ENCODE peak calls at places on chromosome 7, in ten cellular contexts. One of them, this sample, is unnamed.

GRCh38 chr7:32381024-32381601 is 109.1 kb downstream of the LSM5 start:
- DNase-seq in fibroblast of lung: no peak
- DNase-seq in endothelial cell of umbilical vein: no peak
- DNase-seq in ovary: no peak
- DNase-seq in SJSA1: no peak
- DNase-seq in CD8-positive, alpha-beta memory T cell: no peak
- DNase-seq in uterus: no peak
- DNase-seq in cardiac muscle cell: no peak
- DNase-seq in hepatocyte: no peak
- DNase-seq in ascending aorta: no peak
- DNase-seq in this sample: no peak

GRCh38 chr7:157710396-157710795 is 373.6 kb downstream of the DNAJB6 start:
- DNase-seq in endothelial cell of umbilical vein: no peak
- DNase-seq in uterus: no peak
- DNase-seq in hepatocyte: no peak
- DNase-seq in SJSA1: peak; percentile 13
- DNase-seq in ascending aorta: peak; percentile 27
- DNase-seq in CD8-positive, alpha-beta memory T cell: no peak
- DNase-seq in ovary: no peak
- DNase-seq in cardiac muscle cell: no peak
- DNase-seq in fibroblast of lung: no peak
- DNase-seq in this sample: no peak

GRCh38 chr7:105346593-105347322 is 42.0 kb downstream of the SRPK2 start:
- DNase-seq in cardiac muscle cell: no peak
- DNase-seq in CD8-positive, alpha-beta memory T cell: no peak
- DNase-seq in endothelial cell of umbilical vein: no peak
- DNase-seq in hepatocyte: no peak
- DNase-seq in uterus: no peak
- DNase-seq in fibroblast of lung: no peak
- DNase-seq in SJSA1: no peak
- DNase-seq in ascending aorta: no peak
- DNase-seq in ovary: no peak
- DNase-seq in this sample: no peak

GRCh38 chr7:356691-357462 is 66.9 kb downstream of the FOXL3 start:
- DNase-seq in uterus: no peak
- DNase-seq in endothelial cell of umbilical vein: no peak
- DNase-seq in CD8-positive, alpha-beta memory T cell: no peak
- DNase-seq in cardiac muscle cell: no peak
- DNase-seq in fibroblast of lung: no peak
- DNase-seq in ovary: no peak
- DNase-seq in SJSA1: no peak
- DNase-seq in hepatocyte: no peak
- DNase-seq in ascending aorta: no peak
- DNase-seq in this sample: no peak

GRCh38 chr7:2724453-2725177 is 36.6 kb downstream of the AMZ1 start:
- DNase-seq in hepatocyte: no peak
- DNase-seq in endothelial cell of umbilical vein: no peak
- DNase-seq in fibroblast of lung: no peak
- DNase-seq in ascending aorta: peak; percentile 59
- DNase-seq in CD8-positive, alpha-beta memory T cell: no peak
- DNase-seq in uterus: peak; percentile 4
- DNase-seq in cardiac muscle cell: no peak
- DNase-seq in ovary: peak; percentile 24
- DNase-seq in SJSA1: no peak
- DNase-seq in this sample: no peak

GRCh38 chr7:136857573-136857972 is 10.9 kb upstream of the CHRM2 start:
- DNase-seq in CD8-positive, alpha-beta memory T cell: no peak
- DNase-seq in fibroblast of lung: peak; percentile 47
- DNase-seq in endothelial cell of umbilical vein: peak; percentile 51
- DNase-seq in cardiac muscle cell: peak; percentile 67
- DNase-seq in SJSA1: no peak
- DNase-seq in ovary: no peak
- DNase-seq in ascending aorta: no peak
- DNase-seq in hepatocyte: peak; percentile 23
- DNase-seq in uterus: no peak
- DNase-seq in this sample: no peak

GRCh38 chr7:139192014-139192706 is 38.9 kb upstream of the UBN2 start:
- DNase-seq in endothelial cell of umbilical vein: no peak
- DNase-seq in hepatocyte: no peak
- DNase-seq in fibroblast of lung: no peak
- DNase-seq in uterus: no peak
- DNase-seq in cardiac muscle cell: no peak
- DNase-seq in SJSA1: no peak
- DNase-seq in ovary: no peak
- DNase-seq in ascending aorta: no peak
- DNase-seq in CD8-positive, alpha-beta memory T cell: no peak
- DNase-seq in this sample: no peak

GRCh38 chr7:122268101-122268500 is 36.4 kb downstream of the FEZF1 start:
- DNase-seq in cardiac muscle cell: peak; percentile 59
- DNase-seq in ascending aorta: no peak
- DNase-seq in CD8-positive, alpha-beta memory T cell: no peak
- DNase-seq in SJSA1: no peak
- DNase-seq in uterus: no peak
- DNase-seq in fibroblast of lung: no peak
- DNase-seq in endothelial cell of umbilical vein: no peak
- DNase-seq in hepatocyte: no peak
- DNase-seq in ovary: no peak
- DNase-seq in this sample: no peak

GRCh38 chr7:70313251-70313650 is 715.0 kb downstream of the AUTS2 start:
- DNase-seq in ovary: no peak
- DNase-seq in ascending aorta: no peak
- DNase-seq in CD8-positive, alpha-beta memory T cell: no peak
- DNase-seq in SJSA1: no peak
- DNase-seq in hepatocyte: no peak
- DNase-seq in cardiac muscle cell: no peak
- DNase-seq in fibroblast of lung: no peak
- DNase-seq in uterus: no peak
- DNase-seq in endothelial cell of umbilical vein: no peak
- DNase-seq in this sample: no peak

GRCh38 chr7:18866359-18867036 is 250.9 kb downstream of the TWIST1 start:
- DNase-seq in cardiac muscle cell: no peak
- DNase-seq in fibroblast of lung: peak; percentile 99
- DNase-seq in endothelial cell of umbilical vein: peak; percentile 96
- DNase-seq in CD8-positive, alpha-beta memory T cell: no peak
- DNase-seq in SJSA1: peak; percentile 85
- DNase-seq in hepatocyte: peak; percentile 54
- DNase-seq in uterus: peak; percentile 54
- DNase-seq in ascending aorta: peak; percentile 91
- DNase-seq in ovary: no peak
- DNase-seq in this sample: peak; percentile 80

GRCh38 chr7:142785841-142786250 is 15.1 kb downstream of the PRSS2 start:
- DNase-seq in CD8-positive, alpha-beta memory T cell: peak; percentile 56
- DNase-seq in uterus: no peak
- DNase-seq in cardiac muscle cell: no peak
- DNase-seq in SJSA1: no peak
- DNase-seq in fibroblast of lung: no peak
- DNase-seq in ovary: no peak
- DNase-seq in endothelial cell of umbilical vein: no peak
- DNase-seq in ascending aorta: no peak
- DNase-seq in hepatocyte: no peak
- DNase-seq in this sample: no peak

GRCh38 chr7:49878627-49879026 is 105.2 kb downstream of the VWC2 start:
- DNase-seq in CD8-positive, alpha-beta memory T cell: no peak
- DNase-seq in SJSA1: no peak
- DNase-seq in fibroblast of lung: no peak
- DNase-seq in uterus: no peak
- DNase-seq in endothelial cell of umbilical vein: no peak
- DNase-seq in ascending aorta: no peak
- DNase-seq in hepatocyte: no peak
- DNase-seq in cardiac muscle cell: no peak
- DNase-seq in ovary: no peak
- DNase-seq in this sample: no peak

DNA sequence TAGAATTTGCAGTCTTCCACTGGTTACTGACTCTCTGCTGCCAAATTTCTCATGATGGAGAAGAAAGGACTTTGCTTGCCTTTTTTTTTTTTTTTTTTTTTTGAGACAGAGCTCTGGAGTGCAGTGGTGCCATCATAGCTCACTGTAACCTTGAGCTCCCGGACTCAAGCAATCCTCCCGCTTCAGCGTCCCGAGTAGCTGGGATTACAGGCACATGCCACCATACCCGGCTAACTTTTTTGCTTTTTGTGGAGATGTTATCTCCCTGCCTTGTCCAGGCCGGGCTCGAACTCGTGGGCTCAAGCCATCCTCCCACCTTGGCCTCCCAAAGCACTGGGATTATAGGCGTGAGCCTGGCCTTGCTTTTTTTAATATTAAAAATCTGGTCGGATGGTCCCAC is 6.2 kb downstream of the INSIG1 start:
- DNase-seq in SJSA1: no peak
- DNase-seq in endothelial cell of umbilical vein: no peak
- DNase-seq in ascending aorta: no peak
- DNase-seq in uterus: no peak
- DNase-seq in CD8-positive, alpha-beta memory T cell: no peak
- DNase-seq in ovary: no peak
- DNase-seq in fibroblast of lung: no peak
- DNase-seq in hepatocyte: no peak
- DNase-seq in cardiac muscle cell: no peak
- DNase-seq in this sample: no peak
- H3K36me3 ChIP-seq in SJSA1: peaks cover 17% of the 10 kb centered on the region
- H3K36me3 ChIP-seq in endothelial cell of umbilical vein: peaks cover 14% of the 10 kb centered on the region
- H3K36me3 ChIP-seq in ascending aorta: peaks cover 39% of the 10 kb centered on the region
- H3K36me3 ChIP-seq in uterus: no peaks in the 10 kb centered on the region
- H3K36me3 ChIP-seq in CD8-positive, alpha-beta memory T cell: peaks cover 42% of the 10 kb centered on the region
- H3K36me3 ChIP-seq in ovary: no peaks in the 10 kb centered on the region
- H3K36me3 ChIP-seq in fibroblast of lung: peaks cover 26% of the 10 kb centered on the region
- H3K36me3 ChIP-seq in hepatocyte: peaks cover 6% of the 10 kb centered on the region
- H3K36me3 ChIP-seq in cardiac muscle cell: peaks cover 18% of the 10 kb centered on the region
- H3K36me3 ChIP-seq in this sample: no peaks in the 10 kb centered on the region

DNA sequence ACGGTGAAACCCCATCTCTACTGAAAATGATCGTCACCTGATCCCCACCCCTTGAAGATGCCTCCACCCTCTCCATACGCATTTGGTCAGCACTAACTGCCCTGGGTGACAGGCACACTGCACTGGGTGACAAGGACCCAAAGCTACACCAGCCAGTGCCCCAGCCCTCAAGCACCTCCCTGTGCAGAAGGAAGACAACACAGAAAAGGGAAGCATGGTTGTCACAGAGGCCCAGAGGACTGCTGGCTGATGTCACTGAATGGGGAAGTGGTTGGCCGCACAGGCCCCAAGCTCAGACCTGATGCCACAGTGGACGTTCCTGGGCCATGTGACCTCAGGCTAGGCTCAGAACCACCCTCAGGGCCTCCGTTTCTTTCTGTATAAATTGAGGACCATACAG is 4.2 kb upstream of the PILRA start:
- DNase-seq in ovary: no peak
- DNase-seq in endothelial cell of umbilical vein: no peak
- DNase-seq in hepatocyte: no peak
- DNase-seq in fibroblast of lung: no peak
- DNase-seq in ascending aorta: peak; percentile 81
- DNase-seq in CD8-positive, alpha-beta memory T cell: no peak
- DNase-seq in SJSA1: no peak
- DNase-seq in cardiac muscle cell: no peak
- DNase-seq in uterus: no peak
- DNase-seq in this sample: no peak
- H3K4me3 ChIP-seq in ovary: no peak overlapping the region
- H3K4me3 ChIP-seq in endothelial cell of umbilical vein: no peak overlapping the region
- H3K4me3 ChIP-seq in hepatocyte: no peak overlapping the region
- H3K4me3 ChIP-seq in fibroblast of lung: no peak overlapping the region
- H3K4me3 ChIP-seq in ascending aorta: no peak overlapping the region
- H3K4me3 ChIP-seq in CD8-positive, alpha-beta memory T cell: no peak overlapping the region
- H3K4me3 ChIP-seq in SJSA1: no peak overlapping the region
- H3K4me3 ChIP-seq in cardiac muscle cell: no peak overlapping the region
- H3K4me3 ChIP-seq in uterus: no peak overlapping the region
- H3K4me3 ChIP-seq in this sample: no peak overlapping the region

GRCh38 chr7:57305192-57305748 is 144.7 kb upstream of the ZNF716 start:
- DNase-seq in fibroblast of lung: no peak
- DNase-seq in SJSA1: no peak
- DNase-seq in cardiac muscle cell: no peak
- DNase-seq in hepatocyte: no peak
- DNase-seq in endothelial cell of umbilical vein: no peak
- DNase-seq in uterus: no peak
- DNase-seq in CD8-positive, alpha-beta memory T cell: no peak
- DNase-seq in ascending aorta: no peak
- DNase-seq in ovary: no peak
- DNase-seq in this sample: no peak
- H3K9me3 ChIP-seq in fibroblast of lung: no peaks in the 10 kb centered on the region
- H3K9me3 ChIP-seq in SJSA1: no peaks in the 10 kb centered on the region
- H3K9me3 ChIP-seq in cardiac muscle cell: no peaks in the 10 kb centered on the region
- H3K9me3 ChIP-seq in hepatocyte: no peaks in the 10 kb centered on the region
- H3K9me3 ChIP-seq in endothelial cell of umbilical vein: peaks cover 3% of the 10 kb centered on the region
- H3K9me3 ChIP-seq in uterus: no peaks in the 10 kb centered on the region
- H3K9me3 ChIP-seq in CD8-positive, alpha-beta memory T cell: no peaks in the 10 kb centered on the region
- H3K9me3 ChIP-seq in ascending aorta: no peaks in the 10 kb centered on the region
- H3K9me3 ChIP-seq in ovary: no peaks in the 10 kb centered on the region
- H3K9me3 ChIP-seq in this sample: no peaks in the 10 kb centered on the region

GRCh38 chr7:102197161-102197560 is 89.5 kb upstream of the SH2B2 start:
- DNase-seq in cardiac muscle cell: no peak
- DNase-seq in hepatocyte: no peak
- DNase-seq in endothelial cell of umbilical vein: no peak
- DNase-seq in SJSA1: no peak
- DNase-seq in ovary: no peak
- DNase-seq in uterus: no peak
- DNase-seq in ascending aorta: no peak
- DNase-seq in fibroblast of lung: no peak
- DNase-seq in CD8-positive, alpha-beta memory T cell: no peak
- DNase-seq in this sample: no peak

GRCh38 chr7:102196028-102196427 is 90.6 kb upstream of the SH2B2 start:
- DNase-seq in fibroblast of lung: no peak
- DNase-seq in cardiac muscle cell: no peak
- DNase-seq in ovary: no peak
- DNase-seq in uterus: no peak
- DNase-seq in hepatocyte: no peak
- DNase-seq in ascending aorta: no peak
- DNase-seq in SJSA1: no peak
- DNase-seq in endothelial cell of umbilical vein: no peak
- DNase-seq in CD8-positive, alpha-beta memory T cell: no peak
- DNase-seq in this sample: no peak

GRCh38 chr7:102195361-102195760 is 91.3 kb upstream of the SH2B2 start:
- DNase-seq in fibroblast of lung: no peak
- DNase-seq in ovary: no peak
- DNase-seq in SJSA1: no peak
- DNase-seq in ascending aorta: no peak
- DNase-seq in cardiac muscle cell: no peak
- DNase-seq in CD8-positive, alpha-beta memory T cell: no peak
- DNase-seq in hepatocyte: no peak
- DNase-seq in uterus: no peak
- DNase-seq in endothelial cell of umbilical vein: no peak
- DNase-seq in this sample: no peak

GRCh38 chr7:102198557-102198956 is 88.1 kb upstream of the SH2B2 start:
- DNase-seq in ovary: no peak
- DNase-seq in cardiac muscle cell: no peak
- DNase-seq in fibroblast of lung: no peak
- DNase-seq in ascending aorta: no peak
- DNase-seq in uterus: no peak
- DNase-seq in CD8-positive, alpha-beta memory T cell: no peak
- DNase-seq in hepatocyte: no peak
- DNase-seq in SJSA1: no peak
- DNase-seq in endothelial cell of umbilical vein: no peak
- DNase-seq in this sample: no peak

DNA sequence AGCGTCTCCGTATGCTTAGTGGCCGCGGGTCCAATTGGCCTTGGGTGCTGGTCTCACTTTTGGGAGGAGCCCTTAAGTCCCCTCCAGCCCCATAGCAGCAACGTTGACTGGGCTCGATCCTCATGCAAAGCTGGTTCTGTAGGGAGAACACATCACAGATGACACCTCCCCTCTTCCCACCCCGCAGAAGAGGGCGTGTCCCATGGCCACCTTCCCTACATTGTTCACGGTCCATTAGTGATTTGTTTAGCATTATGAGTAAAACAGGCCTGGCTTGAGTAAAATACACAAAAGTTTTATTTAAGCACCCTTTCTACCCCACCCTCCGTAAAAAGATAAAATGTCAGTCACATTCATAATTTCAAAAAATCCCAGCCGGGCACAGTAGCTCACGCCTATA is 89.1 kb upstream of the SH2B2 start:
- DNase-seq in hepatocyte: no peak
- DNase-seq in ovary: no peak
- DNase-seq in ascending aorta: no peak
- DNase-seq in SJSA1: no peak
- DNase-seq in fibroblast of lung: no peak
- DNase-seq in cardiac muscle cell: no peak
- DNase-seq in CD8-positive, alpha-beta memory T cell: no peak
- DNase-seq in endothelial cell of umbilical vein: no peak
- DNase-seq in uterus: no peak
- DNase-seq in this sample: no peak
- H3K36me3 ChIP-seq in hepatocyte: no peaks in the 10 kb centered on the region
- H3K36me3 ChIP-seq in ovary: no peaks in the 10 kb centered on the region
- H3K36me3 ChIP-seq in ascending aorta: peaks cover 81% of the 10 kb centered on the region
- H3K36me3 ChIP-seq in SJSA1: peaks cover 66% of the 10 kb centered on the region
- H3K36me3 ChIP-seq in fibroblast of lung: peaks cover 6% of the 10 kb centered on the region
- H3K36me3 ChIP-seq in cardiac muscle cell: peaks cover 24% of the 10 kb centered on the region
- H3K36me3 ChIP-seq in CD8-positive, alpha-beta memory T cell: no peaks in the 10 kb centered on the region
- H3K36me3 ChIP-seq in endothelial cell of umbilical vein: peaks cover 12% of the 10 kb centered on the region
- H3K36me3 ChIP-seq in uterus: no peaks in the 10 kb centered on the region
- H3K36me3 ChIP-seq in this sample: no peaks in the 10 kb centered on the region